ENCODE peak calls at places on chromosomes 11 and 22, in six cellular contexts. K is dorsolateral prefrontal cortex, S is astrocyte, W is A549, U is Calu3, I is nephron progenitor cell. T is an unnamed sample.
A peak's percentile ranks its signal among the peaks of the same experiment; 100 is the strongest.

GRCh38 chr22:22392131-22392530 is 116.4 kb downstream of the ZNF280B start:
- DNase-seq in K (no peak), S (no peak), W (no peak), U (no peak), I (no peak), T (no peak)

GRCh38 chr11:35432464-35432863 is 13.1 kb upstream of the SLC1A2 start:
- DNase-seq in K (no peak), S (no peak), W (no peak), U (no peak), I (no peak), T (no peak)

GRCh38 chr22:39543095-39543494 is 10.5 kb upstream of the RPS19BP1 start:
- DNase-seq in K (no peak), S (no peak), W (peak; percentile 35), U (no peak), I (peak; percentile 57), T (no peak)

GRCh38 chr11:12822623-12823022 is 148.4 kb downstream of the TEAD1 start:
- DNase-seq in K (no peak), S (no peak), W (no peak), U (no peak), I (no peak), T (no peak)

GRCh38 chr22:46178755-46179505 is 28.6 kb downstream of the PPARA start:
- DNase-seq in K (no peak), S (no peak), W (peak; percentile 19), U (no peak), I (no peak), T (no peak)

GRCh38 chr22:19717181-19717580 is 2.9 kb downstream of the SEPTIN5 start:
- DNase-seq in K (no peak), S (no peak), W (no peak), U (no peak), I (peak; percentile 19), T (no peak)

GRCh38 chr11:119759324-119759723 is 30.3 kb upstream of the NECTIN1 start:
- DNase-seq in K (no peak), S (peak; percentile 80), W (no peak), U (peak; percentile 47), I (no peak), T (no peak)

GRCh38 chr22:45764051-45764450 is 92.4 kb downstream of the ATXN10 start:
- DNase-seq in K (no peak), S (no peak), W (no peak), U (no peak), I (no peak), T (no peak)

GRCh38 chr11:34366522-34366921 is 8.7 kb upstream of the ABTB2 start:
- DNase-seq in K (no peak), S (no peak), W (peak; percentile 79), U (peak; percentile 62), I (no peak), T (no peak)

GRCh38 chr11:62149986-62150886 is 26.4 kb downstream of the INCENP start:
- DNase-seq in K (peak; percentile 22), S (no peak), W (no peak), U (no peak), I (no peak), T (no peak)

GRCh38 chr11:111665779-111666178 is 63.5 kb downstream of the SIK2 start:
- DNase-seq in K (no peak), S (peak; percentile 46), W (no peak), U (no peak), I (peak; percentile 58), T (no peak)

GRCh38 chr11:18265949-18266348 is at the start of gene SAA1:
- DNase-seq in K (no peak), S (no peak), W (no peak), U (peak; percentile 34), I (no peak), T (no peak)

GRCh38 chr11:56152333-56152732 is 7.8 kb downstream of the OR8K5 start:
- DNase-seq in K (no peak), S (no peak), W (peak; percentile 29), U (no peak), I (no peak), T (no peak)

GRCh38 chr11:87602776-87603175 is 565.0 kb downstream of the TMEM135 start:
- DNase-seq in K (no peak), S (no peak), W (no peak), U (no peak), I (no peak), T (no peak)

GRCh38 chr11:63763506-63764200 is 4.9 kb downstream of the ZFTA start:
- DNase-seq in K (no peak), S (no peak), W (no peak), U (no peak), I (peak; percentile 65), T (no peak)

GRCh38 chr11:120432056-120433018 is 79.2 kb upstream of the GRIK4 start:
- DNase-seq in K (no peak), S (peak; percentile 99), W (peak; percentile 85), U (peak; percentile 55), I (no peak), T (no peak)

GRCh38 chr11:85762226-85762625 is 48.7 kb downstream of the SYTL2 start:
- DNase-seq in K (no peak), S (no peak), W (no peak), U (no peak), I (no peak), T (no peak)

GRCh38 chr11:104873252-104873651 is 25.0 kb downstream of the CASP12 start:
- DNase-seq in K (no peak), S (no peak), W (no peak), U (peak; percentile 0), I (no peak), T (no peak)
- TF ChIP-seq CTCF in K (no peak), S (no peak), W (no peak), U (no peak), I (no peak), T (no peak)

GRCh38 chr11:50298182-50298988 is 265.7 kb downstream of the OR4C45 start:
- DNase-seq in K (no peak), S (no peak), W (no peak), U (no peak), I (no peak), T (no peak)
- TF ChIP-seq CTCF in K (no peak), S (no peak), W (no peak), U (no peak), I (no peak), T (no peak)

DNA sequence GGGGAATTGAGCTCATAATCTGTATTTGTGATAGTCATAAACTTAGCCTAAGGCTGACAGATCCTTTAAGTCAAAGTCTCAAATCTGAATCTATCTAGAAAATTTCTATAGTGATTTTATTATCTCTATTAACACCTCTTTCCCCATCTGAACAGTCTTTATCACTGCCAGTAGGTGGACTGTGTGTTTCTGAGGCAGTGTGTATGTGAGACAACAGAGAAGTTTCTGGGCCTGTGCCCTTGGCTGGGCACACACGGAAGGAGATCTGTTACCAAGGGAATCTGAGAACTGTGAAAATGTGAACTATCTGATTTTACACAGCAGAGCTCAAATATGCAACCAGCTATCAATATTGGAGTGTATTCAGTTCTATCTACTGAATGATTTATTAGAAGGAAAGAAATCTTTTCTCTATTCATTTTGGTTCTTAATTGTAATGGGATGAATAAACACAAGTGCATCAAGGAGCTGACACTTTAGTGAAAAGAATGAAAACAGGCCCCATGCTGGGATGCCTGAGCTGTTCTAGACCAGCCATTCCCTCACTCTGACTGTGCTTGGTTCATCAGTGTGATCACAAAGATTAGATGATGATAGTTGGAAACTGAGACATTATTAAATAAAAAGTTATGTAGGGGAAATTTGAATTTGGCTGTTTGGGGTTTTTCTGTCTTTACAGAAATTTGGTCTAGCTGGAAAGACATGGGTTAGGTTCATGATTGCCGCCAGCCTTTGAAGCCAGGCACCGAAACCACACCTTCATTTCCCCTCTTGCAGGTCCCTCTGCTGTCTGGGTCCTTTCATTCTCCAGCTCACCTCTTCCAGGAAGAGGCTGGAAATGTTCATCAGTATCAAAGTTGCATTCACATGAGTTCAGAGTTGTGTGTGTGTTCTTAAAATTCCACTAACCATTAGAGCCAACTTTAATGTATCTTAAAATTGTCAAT is 68.1 kb downstream of the LIF start:
- DNase-seq in K (no peak), S (no peak), W (no peak), U (no peak), I (no peak), T (no peak)
- TF ChIP-seq CTCF in K (no peak), S (peak; percentile 11), W (no peak), U (no peak), I (no peak), T (no peak)

DNA sequence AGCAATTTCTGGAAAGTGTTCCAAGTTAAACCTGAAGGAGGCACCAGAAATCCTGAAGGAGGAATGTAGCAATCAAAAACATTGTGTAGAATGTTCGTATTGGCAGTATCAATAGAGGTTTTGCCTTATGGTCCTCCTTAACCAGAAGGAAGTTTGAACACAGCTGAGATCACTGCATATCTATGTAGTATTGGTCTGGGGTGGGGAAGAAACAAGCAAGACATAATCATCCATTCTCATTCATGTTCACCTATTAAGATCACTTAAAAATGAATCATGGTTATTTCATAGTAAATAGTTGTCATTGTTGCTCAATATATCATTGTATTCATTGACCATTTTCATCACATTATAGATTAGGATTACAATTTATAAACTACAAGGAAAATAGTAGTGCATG is 160.5 kb downstream of the DDX10 start:
- DNase-seq in K (no peak), S (no peak), W (no peak), U (no peak), I (no peak), T (no peak)
- TF ChIP-seq CTCF in K (no peak), S (no peak), W (no peak), U (no peak), I (no peak), T (no peak)

GRCh38 chr11:58647141-58647699 is 24.8 kb downstream of the CNTF start:
- DNase-seq in K (no peak), S (no peak), W (no peak), U (no peak), I (no peak), T (peak; percentile 33)
- TF ChIP-seq CTCF in K (no peak), S (no peak), W (no peak), U (no peak), I (no peak), T (no peak)